ENCODE peak calls at places on chromosome 2, in four cellular contexts. Q is H4; R is central memory CD8-positive, alpha-beta T cell; F is lower leg skin. X is an unnamed sample.

GRCh38 chr2:96344011-96344410 is 8.4 kb downstream of the NCAPH start:
- DNase-seq in Q (no peak), F (no peak), R (no peak), X (no peak)

GRCh38 chr2:187976259-187976658 is 315.4 kb upstream of the GULP1 start:
- DNase-seq in Q (no peak), F (no peak), R (no peak), X (no peak)

GRCh38 chr2:54895735-54896134 is 154.5 kb downstream of the RTN4 start:
- DNase-seq in F (no peak), R (no peak), Q (no peak), X (no peak)

GRCh38 chr2:128362186-128362888 is 43.7 kb upstream of the HS6ST1 start:
- DNase-seq in F (no peak), Q (no peak), R (no peak), X (no peak)

GRCh38 chr2:163779970-163780597 is 44.3 kb upstream of the FIGN start:
- DNase-seq in R (no peak), F (no peak), Q (no peak), X (no peak)

GRCh38 chr2:172449916-172450550 is 22.6 kb downstream of the ITGA6 start:
- DNase-seq in Q (no peak), F (no peak), R (no peak), X (no peak)

GRCh38 chr2:213253162-213253561 is 31.1 kb upstream of the SPAG16 start:
- DNase-seq in F (no peak), R (no peak), Q (no peak), X (no peak)

GRCh38 chr2:176758426-176758825 is 454.2 kb upstream of the HNRNPA3 start:
- DNase-seq in R (no peak), F (no peak), Q (no peak), X (no peak)

GRCh38 chr2:11532434-11533055 is 1.3 kb upstream of the GREB1 start:
- DNase-seq in F (no peak), R (no peak), Q (peak; percentile 18), X (no peak)

X was measured in stimulated activated CD8-positive, alpha-beta memory T cell treated with anti-CD3 and anti-CD28 coated beads, Interleukin-2, amount 100 ng/mL, for 1 hour.